ENCODE peak calls at places on chromosomes 6 and 20, in four cellular contexts. One of them, this sample, is unnamed. For H3K36me3 and H3K9me3, the result is how much of the 10 kb centered on the place peaks cover.

GRCh38 chr6:36839819-36840379 is 655 bp upstream of the CPNE5 start:
- DNase-seq in PC-3: peak
- DNase-seq in transverse colon: no peak
- DNase-seq in fibroblast of lung: no peak
- DNase-seq in this sample: peak

GRCh38 chr6:158818008-158818579 is 1.1 kb downstream of the EZR start:
- DNase-seq in PC-3: peak
- DNase-seq in transverse colon: peak
- DNase-seq in fibroblast of lung: peak
- DNase-seq in this sample: peak

GRCh38 chr20:61932199-61932592 is 133.5 kb downstream of the TAF4 start:
- DNase-seq in PC-3: no peak
- DNase-seq in transverse colon: no peak
- DNase-seq in fibroblast of lung: no peak
- DNase-seq in this sample: no peak

GRCh38 chr20:32886652-32887051 is 27.9 kb downstream of the EFCAB8 start:
- DNase-seq in PC-3: no peak
- DNase-seq in transverse colon: no peak
- DNase-seq in fibroblast of lung: no peak
- DNase-seq in this sample: no peak

GRCh38 chr20:36754656-36755222 is 8.8 kb upstream of the NDRG3 start:
- DNase-seq in PC-3: peak
- DNase-seq in transverse colon: peak
- DNase-seq in fibroblast of lung: peak
- DNase-seq in this sample: peak

GRCh38 chr20:56820984-56821383 is 191.9 kb downstream of the TFAP2C start:
- DNase-seq in PC-3: no peak
- DNase-seq in transverse colon: no peak
- DNase-seq in fibroblast of lung: no peak
- DNase-seq in this sample: no peak

GRCh38 chr6:116633685-116634084 is 17.4 kb downstream of the RSPH4A start:
- DNase-seq in PC-3: peak
- DNase-seq in transverse colon: no peak
- DNase-seq in fibroblast of lung: no peak
- DNase-seq in this sample: no peak

GRCh38 chr6:41167173-41167963 is 4.5 kb upstream of the TREM2 start:
- DNase-seq in PC-3: peak
- DNase-seq in transverse colon: no peak
- DNase-seq in fibroblast of lung: peak
- DNase-seq in this sample: no peak

GRCh38 chr6:132128424-132128823 is 177.3 kb upstream of the CCN2 start:
- DNase-seq in PC-3: no peak
- DNase-seq in transverse colon: no peak
- DNase-seq in fibroblast of lung: no peak
- DNase-seq in this sample: peak

GRCh38 chr20:48822879-48823385 is 4.9 kb downstream of the PREX1 start:
- DNase-seq in PC-3: no peak
- DNase-seq in transverse colon: peak
- DNase-seq in fibroblast of lung: no peak
- DNase-seq in this sample: no peak
- H3K4me3 ChIP-seq in PC-3: no peak
- H3K4me3 ChIP-seq in transverse colon: peak
- H3K4me3 ChIP-seq in fibroblast of lung: no peak
- H3K4me3 ChIP-seq in this sample: no peak

GRCh38 chr6:50992232-50992631 is 173.6 kb downstream of the TFAP2B start:
- DNase-seq in PC-3: no peak
- DNase-seq in transverse colon: no peak
- DNase-seq in fibroblast of lung: no peak
- DNase-seq in this sample: no peak

GRCh38 chr6:50984135-50984534 is 165.5 kb downstream of the TFAP2B start:
- DNase-seq in PC-3: no peak
- DNase-seq in transverse colon: no peak
- DNase-seq in fibroblast of lung: no peak
- DNase-seq in this sample: no peak

GRCh38 chr6:50990750-50991446 is 172.2 kb downstream of the TFAP2B start:
- DNase-seq in PC-3: peak
- DNase-seq in transverse colon: no peak
- DNase-seq in fibroblast of lung: peak
- DNase-seq in this sample: peak

GRCh38 chr6:50989123-50989522 is 170.5 kb downstream of the TFAP2B start:
- DNase-seq in PC-3: no peak
- DNase-seq in transverse colon: no peak
- DNase-seq in fibroblast of lung: no peak
- DNase-seq in this sample: no peak

DNA sequence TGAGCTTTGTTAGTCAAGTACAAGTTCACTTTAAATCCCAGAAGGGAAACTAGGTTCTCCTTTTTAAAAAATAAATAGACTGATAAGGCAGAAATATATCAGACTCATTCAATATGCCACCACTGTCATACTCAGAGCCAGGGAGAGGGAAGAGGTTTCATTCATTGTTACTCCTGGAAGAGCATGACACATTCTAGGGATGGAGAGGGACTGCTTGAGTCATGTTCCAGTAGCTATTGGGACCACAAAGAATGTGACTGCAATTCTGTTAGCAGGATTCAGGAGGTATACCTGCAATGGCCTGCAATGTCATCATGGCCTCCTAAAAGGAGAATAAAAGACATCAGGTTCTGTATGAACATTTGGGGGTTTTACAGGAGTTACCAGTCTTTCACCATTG is 167.6 kb downstream of the TFAP2B start:
- DNase-seq in PC-3: peak
- DNase-seq in transverse colon: no peak
- DNase-seq in fibroblast of lung: no peak
- DNase-seq in this sample: no peak
- H3K36me3 ChIP-seq in PC-3: under half
- H3K36me3 ChIP-seq in transverse colon: under half
- H3K36me3 ChIP-seq in fibroblast of lung: under half
- H3K36me3 ChIP-seq in this sample: under half

DNA sequence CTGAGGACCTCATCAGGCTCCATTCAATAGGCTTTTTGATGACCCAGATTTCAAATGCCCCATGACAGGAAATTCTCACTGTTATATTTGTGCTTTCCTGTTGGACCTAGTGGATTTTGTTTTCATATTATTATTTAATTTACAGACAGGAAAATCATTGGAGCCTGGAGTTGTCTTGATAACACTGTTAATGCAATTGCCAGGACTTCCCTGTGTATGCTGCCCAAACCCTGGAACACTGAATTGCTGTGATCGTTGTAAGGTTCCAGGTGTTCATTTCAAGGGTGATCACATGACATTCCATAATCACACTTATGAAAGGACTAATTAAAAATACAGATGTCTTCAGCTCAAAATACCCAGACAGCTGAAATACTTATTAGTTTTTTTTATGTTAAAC is 783.2 kb downstream of the DHX35 start:
- DNase-seq in PC-3: no peak
- DNase-seq in transverse colon: no peak
- DNase-seq in fibroblast of lung: no peak
- DNase-seq in this sample: no peak
- H3K9me3 ChIP-seq in PC-3: under half
- H3K9me3 ChIP-seq in transverse colon: under half
- H3K9me3 ChIP-seq in fibroblast of lung: under half
- H3K9me3 ChIP-seq in this sample: under half

GRCh38 chr6:71260205-71260604 is 28.4 kb upstream of the OGFRL1 start:
- DNase-seq in PC-3: no peak
- DNase-seq in transverse colon: no peak
- DNase-seq in fibroblast of lung: no peak
- DNase-seq in this sample: no peak
- H3K4me3 ChIP-seq in PC-3: no peak
- H3K4me3 ChIP-seq in transverse colon: no peak
- H3K4me3 ChIP-seq in fibroblast of lung: no peak
- H3K4me3 ChIP-seq in this sample: no peak

DNA sequence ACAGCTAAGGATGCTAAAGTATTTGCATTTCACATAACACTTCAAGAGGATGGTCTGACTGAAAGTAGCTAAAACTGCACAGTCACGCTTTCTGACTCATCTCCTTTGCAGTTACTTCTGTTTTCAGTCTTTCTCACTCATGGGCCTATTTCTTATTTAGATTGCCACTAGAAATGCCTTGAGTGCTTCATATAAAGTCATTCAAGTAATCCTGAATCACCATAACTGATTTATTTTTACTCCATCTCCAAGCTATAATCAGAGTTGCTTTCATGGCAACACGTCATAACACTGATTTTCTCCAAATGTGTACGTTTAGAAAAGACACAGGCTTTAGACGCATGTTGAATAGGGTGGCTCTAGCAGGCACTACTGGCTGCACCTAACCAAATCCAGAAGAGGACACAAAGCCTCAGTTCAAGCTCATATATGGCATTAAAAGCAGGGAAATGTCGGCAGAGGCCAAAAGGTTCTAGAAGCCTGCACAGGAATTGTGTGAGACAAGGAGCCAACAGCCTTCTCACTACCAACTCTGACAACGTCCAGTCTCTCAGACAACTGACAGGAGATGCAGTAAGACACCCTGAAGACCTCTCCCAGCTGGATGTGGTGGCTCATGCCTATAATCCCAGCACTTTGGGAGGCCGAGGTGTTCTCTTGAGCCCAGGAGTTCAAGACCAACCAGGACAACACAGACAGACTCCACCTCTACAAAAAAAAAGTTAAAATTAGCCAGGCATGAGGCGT is 64.1 kb upstream of the BEND6 start:
- DNase-seq in PC-3: peak
- DNase-seq in transverse colon: no peak
- DNase-seq in fibroblast of lung: peak
- DNase-seq in this sample: peak
- H3K36me3 ChIP-seq in PC-3: under half
- H3K36me3 ChIP-seq in transverse colon: under half
- H3K36me3 ChIP-seq in fibroblast of lung: under half
- H3K36me3 ChIP-seq in this sample: under half

GRCh38 chr6:20379231-20379630 is 22.4 kb upstream of the E2F3 start:
- DNase-seq in PC-3: no peak
- DNase-seq in transverse colon: no peak
- DNase-seq in fibroblast of lung: peak
- DNase-seq in this sample: no peak

DNA sequence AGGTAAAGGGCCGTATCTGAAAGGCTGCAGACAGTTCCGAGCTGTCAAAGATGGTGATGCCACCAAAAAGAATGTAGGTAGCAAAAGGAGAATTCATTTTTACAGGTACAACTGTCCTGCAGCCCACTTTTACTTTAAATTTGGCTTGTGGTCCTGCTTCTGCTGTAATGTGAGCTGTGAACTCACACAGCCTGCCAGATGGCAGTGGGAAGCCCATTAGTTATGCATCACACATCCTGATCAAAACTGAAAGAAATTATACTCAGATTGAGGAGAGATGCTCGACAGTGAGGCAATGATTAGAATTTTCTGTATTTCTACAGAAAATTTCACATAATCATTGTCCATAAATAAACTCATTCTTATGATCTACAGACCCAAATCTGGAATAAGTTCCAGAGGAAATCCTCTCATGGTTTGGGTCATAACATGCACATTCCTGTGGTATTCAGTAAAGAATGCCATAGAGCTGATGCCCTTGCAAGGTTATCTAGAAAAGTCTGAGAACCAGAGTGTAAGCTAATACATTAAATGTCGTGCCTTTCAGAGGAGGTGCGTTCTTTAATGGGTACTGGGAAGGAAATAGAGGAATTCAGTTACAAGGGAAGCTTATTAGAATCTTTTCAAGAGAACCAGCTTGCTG is 23.9 kb upstream of the E2F3 start:
- DNase-seq in PC-3: peak
- DNase-seq in transverse colon: no peak
- DNase-seq in fibroblast of lung: peak
- DNase-seq in this sample: peak
- H3K9me3 ChIP-seq in PC-3: under half
- H3K9me3 ChIP-seq in transverse colon: under half
- H3K9me3 ChIP-seq in fibroblast of lung: under half
- H3K9me3 ChIP-seq in this sample: under half

DNA sequence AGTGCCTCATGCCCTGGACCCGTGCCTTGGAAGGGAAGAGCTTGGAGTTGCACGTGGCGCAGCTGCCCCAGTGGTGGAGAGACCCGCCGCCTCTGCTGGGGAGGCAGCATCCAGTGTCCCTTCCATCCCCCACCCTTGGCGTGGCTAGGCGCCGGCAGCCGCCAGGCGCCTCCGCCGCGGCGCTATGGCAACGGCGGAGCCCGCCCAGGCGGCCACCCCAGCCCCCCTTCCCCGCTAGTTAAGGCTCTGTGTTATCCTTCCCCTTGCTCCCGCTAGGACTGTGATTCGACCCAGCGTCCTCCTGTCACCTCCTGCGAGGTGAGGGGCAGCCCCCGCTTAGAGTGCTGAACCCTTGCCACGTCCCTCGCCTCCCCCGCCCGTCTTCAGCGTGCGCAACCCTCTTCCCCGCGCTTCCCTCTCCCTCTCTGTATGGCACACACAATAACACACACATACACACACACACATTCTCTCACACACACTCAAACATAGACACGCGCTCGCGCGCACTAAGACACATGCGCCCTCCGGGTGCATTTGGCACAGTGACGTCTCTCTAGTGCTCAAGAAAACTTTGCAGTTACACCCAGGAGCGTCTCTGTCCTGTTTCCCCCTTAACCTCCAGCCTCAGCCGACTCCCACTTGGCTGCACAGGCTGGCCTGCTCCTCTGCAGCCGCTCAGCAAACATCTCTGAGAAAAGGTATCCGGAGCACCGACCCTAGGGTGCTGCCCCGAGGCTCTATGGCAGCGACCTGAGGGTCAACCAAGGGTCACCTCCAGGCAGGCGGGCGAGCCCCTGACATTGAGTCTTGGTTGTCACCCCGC is 8.5 kb downstream of the GRIK2 start:
- DNase-seq in PC-3: no peak
- DNase-seq in transverse colon: no peak
- DNase-seq in fibroblast of lung: peak
- DNase-seq in this sample: peak
- H3K4me3 ChIP-seq in PC-3: no peak
- H3K4me3 ChIP-seq in transverse colon: no peak
- H3K4me3 ChIP-seq in fibroblast of lung: no peak
- H3K4me3 ChIP-seq in this sample: peak

DNA sequence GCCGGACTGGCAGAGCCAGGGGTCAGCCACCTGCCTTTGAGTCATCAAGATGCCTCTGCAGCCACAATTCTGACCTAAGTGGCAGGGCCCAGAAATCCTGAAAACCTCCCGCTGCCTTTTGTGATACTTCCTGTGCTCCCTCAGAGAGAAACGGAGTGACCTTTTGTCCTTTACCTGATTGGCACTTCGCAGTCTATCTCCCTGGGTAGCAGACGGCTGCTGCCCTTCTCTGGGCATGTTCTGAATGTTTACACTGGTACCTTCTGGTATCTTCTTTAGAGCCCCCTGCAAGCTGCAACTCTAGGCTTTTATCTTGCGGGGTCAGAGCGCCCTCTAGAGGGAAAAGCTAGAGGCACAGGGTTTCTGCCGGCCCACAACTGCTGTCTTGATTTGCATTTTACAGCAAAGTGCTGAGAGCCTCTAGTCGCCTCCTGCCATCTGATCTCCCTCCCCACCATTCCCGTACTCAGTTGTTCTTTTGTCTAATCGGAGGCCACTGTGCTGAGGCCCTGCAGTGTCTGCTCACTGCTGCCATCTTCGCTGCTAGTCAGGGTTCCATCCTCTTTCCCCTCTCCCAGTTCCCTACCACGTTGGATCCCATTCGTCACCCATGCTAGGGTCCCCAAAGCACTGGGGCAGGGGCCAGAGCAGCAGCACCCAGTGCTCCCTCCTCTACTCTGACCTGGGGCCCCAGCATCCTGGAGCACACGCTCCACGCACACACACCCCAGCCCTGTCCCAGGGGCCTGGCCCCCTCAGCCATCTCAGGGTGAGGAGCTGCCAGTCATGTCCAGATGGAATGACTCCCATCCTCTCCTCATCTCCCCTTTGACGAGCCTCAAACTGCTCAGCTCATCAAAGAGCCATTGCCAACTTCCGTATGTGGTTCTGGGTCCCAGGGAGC is 26.7 kb downstream of the SPATA2 start:
- DNase-seq in PC-3: peak
- DNase-seq in transverse colon: peak
- DNase-seq in fibroblast of lung: peak
- DNase-seq in this sample: no peak
- H3K36me3 ChIP-seq in PC-3: under half
- H3K36me3 ChIP-seq in transverse colon: under half
- H3K36me3 ChIP-seq in fibroblast of lung: under half
- H3K36me3 ChIP-seq in this sample: under half